ENCODE peak calls at places on chromosomes 6 and 20, in seven cellular contexts. One of them, this sample, is unnamed.

GRCh38 chr20:60528141-60528540 is 569.9 kb downstream of the CDH26 start:
- DNase-seq in ascending aorta: no peak
- DNase-seq in SK-N-MC: no peak
- DNase-seq in RWPE2: peak
- DNase-seq in brain microvascular endothelial cell: no peak
- DNase-seq in astrocyte of the cerebellum: no peak
- DNase-seq in heart left ventricle: no peak
- DNase-seq in this sample: no peak

GRCh38 chr6:7073810-7074525 is 33.8 kb upstream of the RREB1 start:
- DNase-seq in brain microvascular endothelial cell: no peak
- DNase-seq in RWPE2: no peak
- DNase-seq in heart left ventricle: peak
- DNase-seq in SK-N-MC: no peak
- DNase-seq in ascending aorta: no peak
- DNase-seq in astrocyte of the cerebellum: no peak
- DNase-seq in this sample: no peak

GRCh38 chr6:96760153-96760687 is 77.1 kb downstream of the GPR63 start:
- DNase-seq in heart left ventricle: no peak
- DNase-seq in RWPE2: no peak
- DNase-seq in SK-N-MC: no peak
- DNase-seq in astrocyte of the cerebellum: no peak
- DNase-seq in ascending aorta: no peak
- DNase-seq in brain microvascular endothelial cell: no peak
- DNase-seq in this sample: no peak

GRCh38 chr6:125746731-125747588 is 2.5 kb upstream of the HEY2 start:
- DNase-seq in brain microvascular endothelial cell: peak
- DNase-seq in heart left ventricle: peak
- DNase-seq in RWPE2: no peak
- DNase-seq in SK-N-MC: no peak
- DNase-seq in ascending aorta: peak
- DNase-seq in astrocyte of the cerebellum: peak
- DNase-seq in this sample: peak

GRCh38 chr20:51084598-51084997 is 61.7 kb upstream of the KCNG1 start:
- DNase-seq in RWPE2: peak
- DNase-seq in SK-N-MC: no peak
- DNase-seq in brain microvascular endothelial cell: no peak
- DNase-seq in astrocyte of the cerebellum: no peak
- DNase-seq in ascending aorta: no peak
- DNase-seq in heart left ventricle: no peak
- DNase-seq in this sample: no peak

GRCh38 chr20:22402990-22403859 is 181.1 kb downstream of the FOXA2 start:
- DNase-seq in ascending aorta: no peak
- DNase-seq in brain microvascular endothelial cell: no peak
- DNase-seq in SK-N-MC: no peak
- DNase-seq in heart left ventricle: no peak
- DNase-seq in RWPE2: no peak
- DNase-seq in astrocyte of the cerebellum: no peak
- DNase-seq in this sample: no peak

GRCh38 chr6:6221829-6222535 is 98.5 kb downstream of the F13A1 start:
- DNase-seq in ascending aorta: no peak
- DNase-seq in astrocyte of the cerebellum: no peak
- DNase-seq in RWPE2: no peak
- DNase-seq in SK-N-MC: no peak
- DNase-seq in brain microvascular endothelial cell: no peak
- DNase-seq in heart left ventricle: no peak
- DNase-seq in this sample: no peak

GRCh38 chr6:20997143-20997792 is 463.0 kb downstream of the CDKAL1 start:
- DNase-seq in SK-N-MC: peak
- DNase-seq in astrocyte of the cerebellum: no peak
- DNase-seq in ascending aorta: no peak
- DNase-seq in brain microvascular endothelial cell: no peak
- DNase-seq in RWPE2: no peak
- DNase-seq in heart left ventricle: no peak
- DNase-seq in this sample: no peak

GRCh38 chr6:157226761-157227160 is 96.6 kb downstream of the TMEM242 start:
- DNase-seq in RWPE2: no peak
- DNase-seq in SK-N-MC: no peak
- DNase-seq in brain microvascular endothelial cell: peak
- DNase-seq in astrocyte of the cerebellum: no peak
- DNase-seq in ascending aorta: peak
- DNase-seq in heart left ventricle: peak
- DNase-seq in this sample: peak

GRCh38 chr6:143838395-143838794 is 4.7 kb upstream of the LTV1 start:
- DNase-seq in brain microvascular endothelial cell: no peak
- DNase-seq in heart left ventricle: no peak
- DNase-seq in ascending aorta: no peak
- DNase-seq in astrocyte of the cerebellum: no peak
- DNase-seq in RWPE2: no peak
- DNase-seq in SK-N-MC: no peak
- DNase-seq in this sample: no peak
- H3K4me3 ChIP-seq in brain microvascular endothelial cell: no peak
- H3K4me3 ChIP-seq in heart left ventricle: no peak
- H3K4me3 ChIP-seq in ascending aorta: no peak
- H3K4me3 ChIP-seq in astrocyte of the cerebellum: no peak
- H3K4me3 ChIP-seq in RWPE2: no peak
- H3K4me3 ChIP-seq in SK-N-MC: no peak
- H3K4me3 ChIP-seq in this sample: no peak

GRCh38 chr6:16132909-16133308 is 4.0 kb downstream of the MYLIP start:
- DNase-seq in RWPE2: no peak
- DNase-seq in brain microvascular endothelial cell: no peak
- DNase-seq in ascending aorta: no peak
- DNase-seq in SK-N-MC: no peak
- DNase-seq in heart left ventricle: no peak
- DNase-seq in astrocyte of the cerebellum: no peak
- DNase-seq in this sample: no peak
- H3K4me3 ChIP-seq in RWPE2: no peak
- H3K4me3 ChIP-seq in brain microvascular endothelial cell: no peak
- H3K4me3 ChIP-seq in ascending aorta: peak
- H3K4me3 ChIP-seq in SK-N-MC: peak
- H3K4me3 ChIP-seq in heart left ventricle: peak
- H3K4me3 ChIP-seq in astrocyte of the cerebellum: no peak
- H3K4me3 ChIP-seq in this sample: no peak

GRCh38 chr20:45294003-45294368 is 12.7 kb upstream of the RBPJL start:
- DNase-seq in astrocyte of the cerebellum: no peak
- DNase-seq in SK-N-MC: no peak
- DNase-seq in heart left ventricle: no peak
- DNase-seq in brain microvascular endothelial cell: no peak
- DNase-seq in ascending aorta: no peak
- DNase-seq in RWPE2: no peak
- DNase-seq in this sample: no peak
- H3K4me3 ChIP-seq in astrocyte of the cerebellum: no peak
- H3K4me3 ChIP-seq in SK-N-MC: peak
- H3K4me3 ChIP-seq in heart left ventricle: peak
- H3K4me3 ChIP-seq in brain microvascular endothelial cell: no peak
- H3K4me3 ChIP-seq in ascending aorta: peak
- H3K4me3 ChIP-seq in RWPE2: peak
- H3K4me3 ChIP-seq in this sample: no peak

DNA sequence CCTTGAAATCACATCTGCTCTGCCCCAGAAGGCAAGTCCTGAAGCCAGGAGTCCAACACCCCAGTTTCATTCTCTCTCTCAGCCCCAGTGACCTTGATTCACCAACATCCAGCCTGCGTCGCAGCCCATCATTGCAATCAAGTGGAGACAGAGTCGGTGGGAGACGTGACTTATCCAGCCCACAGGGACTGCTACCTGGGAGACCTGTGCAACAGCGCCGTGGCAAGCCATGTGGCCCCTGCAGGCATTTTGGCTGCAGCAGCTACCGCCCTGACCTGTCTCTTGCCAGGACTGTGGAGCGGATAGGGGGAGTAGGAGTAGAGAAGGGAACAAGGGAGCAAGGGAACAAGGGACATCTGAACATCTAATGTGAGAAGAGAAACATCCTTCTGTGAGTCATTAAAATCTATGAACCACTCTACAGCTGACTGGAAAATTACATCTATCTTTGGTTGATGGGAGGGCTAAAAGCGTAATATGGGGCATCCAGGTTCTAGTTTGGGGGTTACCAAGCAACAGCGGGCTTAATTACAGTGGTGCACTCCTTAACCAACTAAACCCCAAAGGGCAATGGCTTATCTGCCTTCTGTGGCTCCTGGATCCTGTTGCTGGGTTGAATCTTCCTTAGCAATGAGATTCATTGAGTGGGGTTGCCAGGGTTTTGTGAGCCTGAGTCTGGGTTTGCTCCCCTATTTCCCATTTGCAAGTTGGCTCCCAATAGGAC is 2.5 kb downstream of the LY6G6D start:
- DNase-seq in brain microvascular endothelial cell: no peak
- DNase-seq in RWPE2: no peak
- DNase-seq in heart left ventricle: no peak
- DNase-seq in ascending aorta: no peak
- DNase-seq in SK-N-MC: no peak
- DNase-seq in astrocyte of the cerebellum: no peak
- DNase-seq in this sample: no peak
- H3K4me3 ChIP-seq in brain microvascular endothelial cell: no peak
- H3K4me3 ChIP-seq in RWPE2: no peak
- H3K4me3 ChIP-seq in heart left ventricle: no peak
- H3K4me3 ChIP-seq in ascending aorta: no peak
- H3K4me3 ChIP-seq in SK-N-MC: no peak
- H3K4me3 ChIP-seq in astrocyte of the cerebellum: no peak
- H3K4me3 ChIP-seq in this sample: no peak

DNA sequence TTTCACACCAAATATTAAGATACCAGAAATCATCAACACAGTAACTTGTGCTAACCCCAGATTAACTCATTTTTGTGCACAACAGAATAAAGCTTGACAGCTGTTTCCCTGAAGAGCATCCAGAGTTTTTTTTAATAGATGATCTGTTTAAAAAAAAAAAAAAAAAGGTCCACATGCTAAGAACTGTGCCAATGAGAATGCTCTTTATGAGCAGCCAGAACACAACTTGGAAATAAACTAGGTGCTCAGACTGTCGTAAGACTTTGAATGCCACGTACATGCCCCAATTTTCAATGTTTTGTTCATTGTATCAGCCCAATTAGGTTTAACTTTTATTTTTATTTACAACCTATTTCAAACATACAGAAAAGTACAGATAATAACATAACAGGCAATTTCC is 47.3 kb downstream of the STAU1 start:
- DNase-seq in heart left ventricle: no peak
- DNase-seq in astrocyte of the cerebellum: no peak
- DNase-seq in ascending aorta: no peak
- DNase-seq in SK-N-MC: no peak
- DNase-seq in RWPE2: no peak
- DNase-seq in brain microvascular endothelial cell: no peak
- DNase-seq in this sample: no peak
- H3K4me3 ChIP-seq in heart left ventricle: no peak
- H3K4me3 ChIP-seq in astrocyte of the cerebellum: no peak
- H3K4me3 ChIP-seq in ascending aorta: no peak
- H3K4me3 ChIP-seq in SK-N-MC: no peak
- H3K4me3 ChIP-seq in RWPE2: no peak
- H3K4me3 ChIP-seq in brain microvascular endothelial cell: no peak
- H3K4me3 ChIP-seq in this sample: no peak

DNA sequence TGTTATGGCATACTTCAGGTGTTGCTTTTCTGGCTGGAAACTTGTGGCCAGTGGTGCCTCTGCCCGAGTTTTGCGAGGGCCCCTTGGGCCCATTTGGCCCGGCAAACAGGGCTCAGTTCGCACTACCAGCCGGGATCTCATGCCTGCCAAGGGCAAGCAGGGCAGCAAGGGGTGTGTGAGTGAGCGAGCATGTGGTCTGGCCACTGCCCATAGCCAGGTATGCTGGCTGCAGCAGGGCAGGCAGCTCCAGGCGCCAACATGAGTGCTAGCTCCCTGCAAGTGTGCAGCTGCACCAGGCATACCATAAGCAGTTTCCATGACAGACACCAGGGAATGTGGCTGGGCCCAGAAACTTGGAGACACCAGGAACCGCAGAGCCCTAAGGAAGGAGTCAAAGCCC is 389.5 kb downstream of the NKAIN2 start:
- DNase-seq in astrocyte of the cerebellum: no peak
- DNase-seq in ascending aorta: no peak
- DNase-seq in RWPE2: no peak
- DNase-seq in brain microvascular endothelial cell: no peak
- DNase-seq in SK-N-MC: no peak
- DNase-seq in heart left ventricle: no peak
- DNase-seq in this sample: no peak
- H3K4me3 ChIP-seq in astrocyte of the cerebellum: no peak
- H3K4me3 ChIP-seq in ascending aorta: no peak
- H3K4me3 ChIP-seq in RWPE2: no peak
- H3K4me3 ChIP-seq in brain microvascular endothelial cell: no peak
- H3K4me3 ChIP-seq in SK-N-MC: no peak
- H3K4me3 ChIP-seq in heart left ventricle: no peak
- H3K4me3 ChIP-seq in this sample: no peak

GRCh38 chr6:111552241-111552744 is 53.4 kb downstream of the TRAF3IP2 start:
- DNase-seq in heart left ventricle: peak
- DNase-seq in RWPE2: no peak
- DNase-seq in astrocyte of the cerebellum: peak
- DNase-seq in ascending aorta: peak
- DNase-seq in SK-N-MC: peak
- DNase-seq in brain microvascular endothelial cell: peak
- DNase-seq in this sample: peak
- H3K4me3 ChIP-seq in heart left ventricle: no peak
- H3K4me3 ChIP-seq in RWPE2: no peak
- H3K4me3 ChIP-seq in astrocyte of the cerebellum: no peak
- H3K4me3 ChIP-seq in ascending aorta: no peak
- H3K4me3 ChIP-seq in SK-N-MC: peak
- H3K4me3 ChIP-seq in brain microvascular endothelial cell: no peak
- H3K4me3 ChIP-seq in this sample: no peak

DNA sequence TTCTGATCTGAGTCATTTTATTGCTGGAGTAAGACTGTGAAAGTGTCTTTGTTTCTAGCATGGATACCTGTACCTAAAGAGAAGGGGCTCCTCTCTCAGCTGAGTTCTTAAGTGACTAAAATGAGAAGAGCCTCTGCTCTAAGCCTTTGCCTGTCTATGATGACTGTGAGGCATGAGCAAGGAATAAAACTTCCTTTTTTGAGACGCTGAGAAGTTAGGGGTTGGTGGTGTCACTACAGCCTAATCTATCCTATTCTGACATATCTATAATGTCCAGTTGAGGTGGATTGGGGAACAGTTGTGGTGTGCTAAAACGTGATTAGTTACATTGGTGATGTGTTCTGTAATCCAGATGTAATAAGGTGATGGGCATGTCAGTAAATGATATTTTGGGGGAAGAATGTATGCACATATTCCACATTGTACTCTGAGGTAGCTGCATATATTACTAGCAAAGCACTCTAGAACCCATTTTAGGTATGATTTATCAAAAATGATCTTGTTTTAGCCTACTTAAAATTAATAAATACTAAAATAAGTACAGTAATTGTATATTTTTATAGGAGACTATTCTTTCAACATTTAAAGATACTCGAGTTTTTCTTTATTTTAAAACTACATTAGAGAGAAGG is 18.1 kb downstream of the ADGRB3 start:
- DNase-seq in heart left ventricle: no peak
- DNase-seq in RWPE2: no peak
- DNase-seq in brain microvascular endothelial cell: no peak
- DNase-seq in ascending aorta: no peak
- DNase-seq in astrocyte of the cerebellum: no peak
- DNase-seq in SK-N-MC: no peak
- DNase-seq in this sample: no peak
- H3K4me3 ChIP-seq in heart left ventricle: no peak
- H3K4me3 ChIP-seq in RWPE2: no peak
- H3K4me3 ChIP-seq in brain microvascular endothelial cell: no peak
- H3K4me3 ChIP-seq in ascending aorta: no peak
- H3K4me3 ChIP-seq in astrocyte of the cerebellum: no peak
- H3K4me3 ChIP-seq in SK-N-MC: no peak
- H3K4me3 ChIP-seq in this sample: no peak

DNA sequence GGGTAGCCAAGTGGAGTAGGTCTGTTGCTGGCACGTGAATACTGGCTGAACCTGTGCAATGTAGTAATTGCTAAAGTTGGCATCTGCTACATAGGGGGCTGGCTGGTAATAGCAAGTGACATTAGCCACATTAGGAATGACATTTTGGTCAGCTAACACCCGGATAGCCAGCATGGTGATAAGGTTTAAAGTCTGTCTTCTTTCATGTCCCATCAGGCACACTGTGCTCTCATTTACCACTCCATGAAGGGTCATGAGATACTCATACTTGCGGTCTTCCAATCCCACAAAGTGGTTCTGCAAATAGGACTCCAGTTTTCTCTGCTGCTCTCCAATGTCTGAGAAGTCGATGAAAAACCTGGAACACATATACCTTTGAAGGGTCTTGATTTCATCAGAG is 2.8 kb downstream of the TENT5A start:
- DNase-seq in RWPE2: no peak
- DNase-seq in heart left ventricle: peak
- DNase-seq in astrocyte of the cerebellum: no peak
- DNase-seq in ascending aorta: no peak
- DNase-seq in brain microvascular endothelial cell: no peak
- DNase-seq in SK-N-MC: no peak
- DNase-seq in this sample: no peak
- H3K4me3 ChIP-seq in RWPE2: no peak
- H3K4me3 ChIP-seq in heart left ventricle: peak
- H3K4me3 ChIP-seq in astrocyte of the cerebellum: peak
- H3K4me3 ChIP-seq in ascending aorta: peak
- H3K4me3 ChIP-seq in brain microvascular endothelial cell: peak
- H3K4me3 ChIP-seq in SK-N-MC: peak
- H3K4me3 ChIP-seq in this sample: peak

This sample was measured in cardiac fibroblast.